ENCODE peak calls at places on chromosomes 6 and 20, in ten cellular contexts. R is substantia nigra; I is stimulated activated CD8-positive, alpha-beta memory T cell treated with anti-CD3 and anti-CD28 coated beads, Interleukin-7, amount 100 ng/mL, for 1 hour; P is CD4-positive, alpha-beta T cell; A is activated CD4-positive, alpha-beta T cell treated with anti-CD3 and anti-CD28 coated beads for 48 hours; S is HT1080; W is neural crest cell; F is HTR-8/SVneo; L is NCI-H1048; Z is left colon. B is an unnamed sample.

GRCh38 chr6:129135421-129135820 is 252.5 kb downstream of the LAMA2 start:
- DNase-seq in Z (no peak), W (no peak), F (no peak), A (no peak), R (no peak), P (no peak), I (no peak), S (no peak), L (no peak), B (no peak)

GRCh38 chr6:98467091-98467490 is 367.3 kb upstream of the POU3F2 start:
- DNase-seq in R (no peak), S (no peak), I (no peak), P (no peak), A (no peak), F (no peak), Z (no peak), L (no peak), W (no peak), B (no peak)

GRCh38 chr6:170212051-170212756 is 78.7 kb downstream of the DLL1 start:
- DNase-seq in P (no peak), A (no peak), Z (no peak), I (no peak), W (no peak), S (no peak), F (no peak), L (no peak), R (no peak), B (no peak)

GRCh38 chr20:34578521-34579147 is 20.1 kb downstream of the MAP1LC3A start:
- DNase-seq in Z (no peak), F (no peak), R (no peak), I (no peak), W (no peak), A (no peak), S (no peak), L (no peak), P (no peak), B (no peak)

GRCh38 chr20:38997622-38998021 is 35.5 kb downstream of the DHX35 start:
- DNase-seq in W (no peak), S (no peak), P (no peak), Z (no peak), L (no peak), A (peak), R (no peak), I (no peak), F (no peak), B (no peak)

GRCh38 chr6:15401769-15402250 is 155.9 kb downstream of the JARID2 start:
- DNase-seq in I (no peak), Z (no peak), L (no peak), F (no peak), S (no peak), R (no peak), A (no peak), P (no peak), W (no peak), B (no peak)

GRCh38 chr6:9028086-9028485 is 592.7 kb upstream of the SLC35B3 start:
- DNase-seq in L (no peak), R (no peak), W (no peak), I (no peak), S (no peak), Z (no peak), A (no peak), P (no peak), F (peak), B (no peak)

GRCh38 chr6:33622456-33623431 is 1.6 kb downstream of the ITPR3 start:
- DNase-seq in R (no peak), S (peak), I (no peak), L (no peak), A (no peak), F (no peak), W (no peak), Z (peak), P (no peak), B (peak)

GRCh38 chr6:168097621-168098430 is 18.8 kb upstream of the FRMD1 start:
- DNase-seq in R (no peak), P (no peak), I (no peak), F (no peak), A (no peak), S (no peak), W (no peak), Z (peak), L (no peak), B (no peak)

GRCh38 chr20:7392551-7392950 is 547.7 kb downstream of the HAO1 start:
- DNase-seq in L (no peak), W (no peak), S (peak), F (no peak), A (no peak), P (no peak), Z (no peak), I (no peak), R (no peak), B (no peak)

GRCh38 chr6:44608175-44608574 is 220.7 kb downstream of the CDC5L start:
- DNase-seq in F (no peak), R (no peak), P (no peak), I (no peak), A (no peak), Z (no peak), W (no peak), L (no peak), S (no peak), B (no peak)

GRCh38 chr6:36947570-36948351 is 6.8 kb upstream of the PI16 start:
- DNase-seq in L (no peak), P (peak), R (peak), Z (no peak), A (no peak), I (no peak), F (no peak), S (peak), W (no peak), B (no peak)

GRCh38 chr6:136063095-136063494 is 187.0 kb downstream of the MTFR2 start:
- DNase-seq in L (no peak), I (no peak), R (no peak), P (no peak), W (no peak), Z (no peak), A (no peak), S (no peak), F (no peak), B (no peak)

GRCh38 chr6:52522151-52522626 is 54.7 kb downstream of the TRAM2 start:
- DNase-seq in L (no peak), S (peak), Z (no peak), R (no peak), A (no peak), F (no peak), W (no peak), I (no peak), P (no peak), B (no peak)

GRCh38 chr6:105609375-105609991 is 206.6 kb upstream of the PREP start:
- DNase-seq in S (peak), Z (peak), W (no peak), P (no peak), R (no peak), L (no peak), I (no peak), F (no peak), A (no peak), B (no peak)

GRCh38 chr20:37538003-37538402 is 10.3 kb upstream of the BLCAP start:
- DNase-seq in P (no peak), W (no peak), Z (no peak), L (no peak), I (no peak), S (peak), R (no peak), F (no peak), A (no peak), B (no peak)

GRCh38 chr20:57102566-57102965 is 163.9 kb downstream of the BMP7 start:
- DNase-seq in Z (no peak), L (no peak), R (no peak), F (no peak), W (no peak), S (no peak), A (no peak), P (no peak), I (no peak), B (no peak)

GRCh38 chr6:81304486-81304885 is 448.0 kb downstream of the TENT5A start:
- DNase-seq in F (no peak), A (no peak), Z (no peak), L (no peak), R (no peak), P (no peak), I (no peak), S (peak), W (no peak), B (no peak)

GRCh38 chr6:154518386-154518785 is 7.9 kb upstream of the CNKSR3 start:
- DNase-seq in F (no peak), W (no peak), R (no peak), P (no peak), Z (no peak), A (no peak), L (no peak), I (no peak), S (no peak), B (no peak)